ENCODE peak calls at places on chromosomes 11 and 22, in eight cellular contexts. One of them, this sample, is unnamed.

GRCh38 chr11:61542024-61542461 is 33.5 kb downstream of the LRRC10B start:
- DNase-seq in AG04450: no peak
- DNase-seq in dorsolateral prefrontal cortex: no peak
- DNase-seq in hepatocyte: no peak
- DNase-seq in colonic mucosa: no peak
- DNase-seq in heart right ventricle: no peak
- DNase-seq in ovary: peak; percentile 78
- DNase-seq in body of pancreas: no peak
- DNase-seq in this sample: no peak

GRCh38 chr22:27808730-27809129 is 7.2 kb upstream of the MN1 start:
- DNase-seq in dorsolateral prefrontal cortex: no peak
- DNase-seq in AG04450: no peak
- DNase-seq in heart right ventricle: no peak
- DNase-seq in colonic mucosa: no peak
- DNase-seq in body of pancreas: no peak
- DNase-seq in hepatocyte: no peak
- DNase-seq in ovary: no peak
- DNase-seq in this sample: no peak

GRCh38 chr11:69393178-69393832 is 88.2 kb upstream of the LINC01488 start:
- DNase-seq in AG04450: no peak
- DNase-seq in hepatocyte: no peak
- DNase-seq in ovary: peak; percentile 23
- DNase-seq in body of pancreas: no peak
- DNase-seq in colonic mucosa: no peak
- DNase-seq in dorsolateral prefrontal cortex: no peak
- DNase-seq in heart right ventricle: no peak
- DNase-seq in this sample: no peak

GRCh38 chr11:123438191-123438627 is 8.1 kb downstream of the GRAMD1B start:
- DNase-seq in colonic mucosa: no peak
- DNase-seq in ovary: no peak
- DNase-seq in body of pancreas: no peak
- DNase-seq in hepatocyte: no peak
- DNase-seq in heart right ventricle: no peak
- DNase-seq in dorsolateral prefrontal cortex: no peak
- DNase-seq in AG04450: no peak
- DNase-seq in this sample: no peak

GRCh38 chr11:68868221-68868620 is 26.5 kb upstream of the CPT1A start:
- DNase-seq in AG04450: no peak
- DNase-seq in hepatocyte: no peak
- DNase-seq in heart right ventricle: no peak
- DNase-seq in ovary: no peak
- DNase-seq in dorsolateral prefrontal cortex: no peak
- DNase-seq in colonic mucosa: no peak
- DNase-seq in body of pancreas: no peak
- DNase-seq in this sample: no peak

GRCh38 chr22:22684605-22685561 is 40.5 kb downstream of the GGTLC2 start:
- DNase-seq in ovary: no peak
- DNase-seq in dorsolateral prefrontal cortex: peak; percentile 52
- DNase-seq in heart right ventricle: no peak
- DNase-seq in hepatocyte: peak; percentile 69
- DNase-seq in body of pancreas: peak; percentile 33
- DNase-seq in colonic mucosa: peak; percentile 44
- DNase-seq in AG04450: peak; percentile 57
- DNase-seq in this sample: peak; percentile 72

GRCh38 chr11:88623536-88623935 is 286.0 kb upstream of the CTSC start:
- DNase-seq in hepatocyte: no peak
- DNase-seq in AG04450: no peak
- DNase-seq in colonic mucosa: no peak
- DNase-seq in heart right ventricle: no peak
- DNase-seq in ovary: no peak
- DNase-seq in dorsolateral prefrontal cortex: no peak
- DNase-seq in body of pancreas: no peak
- DNase-seq in this sample: no peak

GRCh38 chr22:39917091-39917703 is 16.3 kb downstream of the GRAP2 start:
- DNase-seq in heart right ventricle: no peak
- DNase-seq in dorsolateral prefrontal cortex: no peak
- DNase-seq in ovary: no peak
- DNase-seq in AG04450: no peak
- DNase-seq in body of pancreas: no peak
- DNase-seq in hepatocyte: no peak
- DNase-seq in colonic mucosa: no peak
- DNase-seq in this sample: no peak

GRCh38 chr22:35987487-35987886 is 41.1 kb downstream of the RBFOX2 start:
- DNase-seq in body of pancreas: no peak
- DNase-seq in hepatocyte: peak; percentile 13
- DNase-seq in heart right ventricle: no peak
- DNase-seq in dorsolateral prefrontal cortex: no peak
- DNase-seq in AG04450: no peak
- DNase-seq in colonic mucosa: no peak
- DNase-seq in ovary: no peak
- DNase-seq in this sample: no peak

GRCh38 chr22:28907311-28908008 is 24.1 kb downstream of the ZNRF3 start:
- DNase-seq in ovary: peak; percentile 17
- DNase-seq in dorsolateral prefrontal cortex: no peak
- DNase-seq in body of pancreas: no peak
- DNase-seq in hepatocyte: no peak
- DNase-seq in AG04450: no peak
- DNase-seq in colonic mucosa: no peak
- DNase-seq in heart right ventricle: no peak
- DNase-seq in this sample: no peak

GRCh38 chr11:14973621-14974020 is 1.5 kb upstream of the CALCA start:
- DNase-seq in ovary: no peak
- DNase-seq in body of pancreas: no peak
- DNase-seq in AG04450: no peak
- DNase-seq in hepatocyte: peak; percentile 44
- DNase-seq in colonic mucosa: no peak
- DNase-seq in dorsolateral prefrontal cortex: no peak
- DNase-seq in heart right ventricle: no peak
- DNase-seq in this sample: peak; percentile 36

GRCh38 chr11:14969922-14970323 is 2.2 kb downstream of the CALCA start:
- DNase-seq in body of pancreas: peak; percentile 35
- DNase-seq in heart right ventricle: no peak
- DNase-seq in dorsolateral prefrontal cortex: no peak
- DNase-seq in colonic mucosa: peak; percentile 47
- DNase-seq in ovary: no peak
- DNase-seq in hepatocyte: peak; percentile 69
- DNase-seq in AG04450: no peak
- DNase-seq in this sample: peak; percentile 68

GRCh38 chr11:14974021-14974698 is 2.0 kb upstream of the CALCA start:
- DNase-seq in body of pancreas: no peak
- DNase-seq in dorsolateral prefrontal cortex: no peak
- DNase-seq in hepatocyte: no peak
- DNase-seq in heart right ventricle: no peak
- DNase-seq in colonic mucosa: no peak
- DNase-seq in ovary: no peak
- DNase-seq in AG04450: no peak
- DNase-seq in this sample: peak; percentile 37

GRCh38 chr11:14972581-14973490 is 685 bp upstream of the CALCA start:
- DNase-seq in ovary: no peak
- DNase-seq in hepatocyte: no peak
- DNase-seq in dorsolateral prefrontal cortex: no peak
- DNase-seq in AG04450: no peak
- DNase-seq in heart right ventricle: no peak
- DNase-seq in body of pancreas: no peak
- DNase-seq in colonic mucosa: no peak
- DNase-seq in this sample: no peak

DNA sequence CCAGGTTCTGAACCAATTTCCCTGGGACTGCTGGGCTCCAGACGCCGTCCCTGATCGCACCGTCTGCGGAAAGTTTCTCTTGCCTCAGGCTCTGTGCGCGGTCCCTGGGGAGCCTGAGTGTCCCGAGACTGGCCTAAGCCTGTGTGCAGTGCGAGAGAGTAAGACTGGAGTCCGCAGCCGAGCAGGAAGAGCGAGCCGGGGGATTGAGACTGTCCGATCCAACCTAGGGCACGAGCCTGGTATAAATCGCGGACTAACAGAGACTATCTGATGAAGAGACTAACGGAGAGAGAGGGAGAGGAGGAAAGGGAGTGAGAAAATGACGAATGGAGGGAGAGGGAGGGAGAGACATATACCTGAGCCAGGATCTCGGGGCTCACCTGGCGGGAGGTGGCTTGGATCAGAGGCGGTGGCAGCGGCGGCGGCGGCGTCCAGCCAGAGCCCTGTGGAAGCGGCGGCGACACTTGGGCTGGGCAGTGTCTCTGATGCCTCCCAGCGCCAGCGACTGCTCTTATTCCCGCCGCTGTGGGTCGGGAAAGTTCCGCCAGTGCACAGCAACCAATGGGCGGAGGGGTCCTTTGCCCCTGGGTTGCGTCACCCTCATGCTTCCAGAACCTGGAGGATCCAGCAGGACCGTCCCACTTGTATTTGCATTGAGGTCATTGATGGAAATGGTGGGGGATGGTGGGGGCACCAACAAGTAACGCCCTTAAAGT is at the start of gene CALCA:
- DNase-seq in body of pancreas: no peak
- DNase-seq in heart right ventricle: no peak
- DNase-seq in ovary: no peak
- DNase-seq in dorsolateral prefrontal cortex: no peak
- DNase-seq in colonic mucosa: no peak
- DNase-seq in AG04450: no peak
- DNase-seq in hepatocyte: no peak
- DNase-seq in this sample: peak; percentile 19
- H3K27me3 ChIP-seq in body of pancreas: no peaks in the 10 kb centered on the region
- H3K27me3 ChIP-seq in heart right ventricle: peaks cover 91% of the 10 kb centered on the region
- H3K27me3 ChIP-seq in ovary: no peaks in the 10 kb centered on the region
- H3K27me3 ChIP-seq in dorsolateral prefrontal cortex: peaks cover 61% of the 10 kb centered on the region
- H3K27me3 ChIP-seq in colonic mucosa: peaks cover 54% of the 10 kb centered on the region
- H3K27me3 ChIP-seq in AG04450: peaks cover 60% of the 10 kb centered on the region
- H3K27me3 ChIP-seq in hepatocyte: peaks cover 97% of the 10 kb centered on the region
- H3K27me3 ChIP-seq in this sample: peaks cover 97% of the 10 kb centered on the region

GRCh38 chr22:31170971-31171370 is 11.0 kb downstream of the RNF185 start:
- DNase-seq in body of pancreas: no peak
- DNase-seq in heart right ventricle: no peak
- DNase-seq in ovary: no peak
- DNase-seq in AG04450: no peak
- DNase-seq in hepatocyte: no peak
- DNase-seq in colonic mucosa: no peak
- DNase-seq in dorsolateral prefrontal cortex: no peak
- DNase-seq in this sample: no peak
- H3K27ac ChIP-seq in body of pancreas: no peak overlapping the region
- H3K27ac ChIP-seq in heart right ventricle: no peak overlapping the region
- H3K27ac ChIP-seq in ovary: no peak overlapping the region
- H3K27ac ChIP-seq in AG04450: no peak overlapping the region
- H3K27ac ChIP-seq in hepatocyte: no peak overlapping the region
- H3K27ac ChIP-seq in colonic mucosa: no peak overlapping the region
- H3K27ac ChIP-seq in dorsolateral prefrontal cortex: no peak overlapping the region
- H3K27ac ChIP-seq in this sample: no peak overlapping the region

DNA sequence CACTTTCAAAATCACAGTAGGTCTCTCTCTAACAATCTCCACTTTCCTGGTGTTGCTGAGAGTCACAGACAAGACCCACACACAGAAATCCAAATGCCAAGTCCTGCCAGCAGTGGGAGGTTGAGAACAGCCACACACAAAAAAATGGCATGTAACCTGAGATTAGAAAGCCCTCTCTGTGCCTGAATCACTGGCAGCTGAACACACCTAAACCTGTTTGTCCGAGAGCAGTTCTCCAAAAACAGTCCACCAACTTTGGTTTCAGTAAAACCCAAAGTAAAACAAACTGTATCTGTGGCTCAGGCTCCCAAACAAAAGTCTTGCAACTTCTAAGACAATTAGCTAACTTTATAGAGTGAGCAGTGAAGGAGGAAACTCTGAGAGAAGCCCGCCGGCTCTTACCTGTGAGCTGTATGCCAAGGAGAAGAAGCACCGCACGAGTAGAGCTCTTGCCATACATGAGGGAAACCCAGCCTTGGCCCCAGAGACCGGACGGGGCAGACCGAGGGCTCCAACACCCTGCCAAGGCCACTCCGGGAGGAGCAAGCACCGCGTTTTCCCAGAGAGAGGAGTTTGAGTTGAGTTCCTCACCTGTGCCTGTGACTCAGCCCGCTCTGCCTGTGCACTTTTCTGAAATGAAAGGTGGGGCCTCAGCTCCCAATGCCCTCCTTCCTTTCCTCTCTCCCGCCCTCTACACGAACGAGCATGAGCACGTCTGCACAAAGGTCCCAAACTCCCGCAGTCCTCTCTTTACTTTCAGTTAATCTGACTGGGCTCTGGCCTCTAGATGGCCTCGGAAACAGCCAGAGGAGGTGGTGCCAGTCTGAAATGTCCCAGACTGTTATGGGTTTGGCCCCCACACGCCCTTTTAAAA is at the start of gene MPZL2:
- DNase-seq in hepatocyte: peak; percentile 83
- DNase-seq in body of pancreas: peak; percentile 87
- DNase-seq in dorsolateral prefrontal cortex: no peak
- DNase-seq in ovary: no peak
- DNase-seq in colonic mucosa: peak; percentile 90
- DNase-seq in AG04450: no peak
- DNase-seq in heart right ventricle: peak; percentile 23
- DNase-seq in this sample: no peak
- H3K27me3 ChIP-seq in hepatocyte: no peaks in the 10 kb centered on the region
- H3K27me3 ChIP-seq in body of pancreas: no peaks in the 10 kb centered on the region
- H3K27me3 ChIP-seq in dorsolateral prefrontal cortex: peaks cover 41% of the 10 kb centered on the region
- H3K27me3 ChIP-seq in ovary: no peaks in the 10 kb centered on the region
- H3K27me3 ChIP-seq in colonic mucosa: no peaks in the 10 kb centered on the region
- H3K27me3 ChIP-seq in AG04450: peaks cover 36% of the 10 kb centered on the region
- H3K27me3 ChIP-seq in heart right ventricle: peaks cover 25% of the 10 kb centered on the region
- H3K27me3 ChIP-seq in this sample: peaks cover 93% of the 10 kb centered on the region

GRCh38 chr11:10857604-10858504 is at the start of gene ZBED5:
- DNase-seq in dorsolateral prefrontal cortex: peak; percentile 98
- DNase-seq in hepatocyte: peak; percentile 97
- DNase-seq in AG04450: peak; percentile 91
- DNase-seq in heart right ventricle: peak; percentile 97
- DNase-seq in body of pancreas: peak; percentile 97
- DNase-seq in ovary: peak; percentile 98
- DNase-seq in colonic mucosa: peak; percentile 98
- DNase-seq in this sample: peak; percentile 98
- H3K27ac ChIP-seq in dorsolateral prefrontal cortex: peak within 1 kb of the TSS; percentile 98
- H3K27ac ChIP-seq in hepatocyte: peak within 1 kb of the TSS; percentile 95
- H3K27ac ChIP-seq in AG04450: peak within 1 kb of the TSS; percentile 97
- H3K27ac ChIP-seq in heart right ventricle: peak within 1 kb of the TSS; percentile 95
- H3K27ac ChIP-seq in body of pancreas: peak within 1 kb of the TSS; percentile 96
- H3K27ac ChIP-seq in ovary: peak within 1 kb of the TSS; percentile 98
- H3K27ac ChIP-seq in colonic mucosa: peak within 1 kb of the TSS; percentile 100
- H3K27ac ChIP-seq in this sample: peak within 1 kb of the TSS; percentile 92

GRCh38 chr22:19036229-19036522 is 86.0 kb downstream of the DGCR2 start:
- DNase-seq in ovary: no peak
- DNase-seq in AG04450: no peak
- DNase-seq in hepatocyte: no peak
- DNase-seq in dorsolateral prefrontal cortex: peak; percentile 29
- DNase-seq in heart right ventricle: no peak
- DNase-seq in body of pancreas: no peak
- DNase-seq in colonic mucosa: no peak
- DNase-seq in this sample: no peak
- H3K27me3 ChIP-seq in ovary: no peaks in the 10 kb centered on the region
- H3K27me3 ChIP-seq in AG04450: no peaks in the 10 kb centered on the region
- H3K27me3 ChIP-seq in hepatocyte: no peaks in the 10 kb centered on the region
- H3K27me3 ChIP-seq in dorsolateral prefrontal cortex: no peaks in the 10 kb centered on the region
- H3K27me3 ChIP-seq in heart right ventricle: no peaks in the 10 kb centered on the region
- H3K27me3 ChIP-seq in body of pancreas: no peaks in the 10 kb centered on the region
- H3K27me3 ChIP-seq in colonic mucosa: no peaks in the 10 kb centered on the region
- H3K27me3 ChIP-seq in this sample: peaks cover 6% of the 10 kb centered on the region

DNA sequence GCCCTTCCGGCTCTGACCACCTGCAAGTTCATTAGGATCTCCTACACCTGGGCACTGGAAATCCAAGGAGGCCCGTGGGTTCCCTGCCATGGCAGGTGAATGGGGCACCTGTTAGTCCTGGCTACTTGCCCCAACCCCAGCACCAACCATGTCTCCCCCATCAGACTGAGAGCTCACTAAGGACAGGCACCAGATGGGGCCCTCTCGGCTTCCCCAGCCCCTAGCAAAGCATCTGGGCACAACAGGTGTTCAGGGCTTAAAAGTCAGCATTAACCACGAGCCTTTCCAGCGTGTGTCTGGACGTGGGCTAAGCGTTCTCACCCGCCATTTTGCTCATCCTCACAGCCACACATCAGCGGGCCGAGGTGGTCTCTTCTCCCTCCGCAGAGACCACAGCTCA is 2.2 kb downstream of the SULT4A1 start:
- DNase-seq in heart right ventricle: no peak
- DNase-seq in dorsolateral prefrontal cortex: peak; percentile 18
- DNase-seq in colonic mucosa: no peak
- DNase-seq in hepatocyte: no peak
- DNase-seq in ovary: peak; percentile 21
- DNase-seq in body of pancreas: no peak
- DNase-seq in AG04450: no peak
- DNase-seq in this sample: no peak
- H3K27ac ChIP-seq in heart right ventricle: no peak overlapping the region
- H3K27ac ChIP-seq in dorsolateral prefrontal cortex: no peak overlapping the region
- H3K27ac ChIP-seq in colonic mucosa: no peak overlapping the region
- H3K27ac ChIP-seq in hepatocyte: no peak overlapping the region
- H3K27ac ChIP-seq in ovary: no peak overlapping the region
- H3K27ac ChIP-seq in body of pancreas: no peak overlapping the region
- H3K27ac ChIP-seq in AG04450: no peak overlapping the region
- H3K27ac ChIP-seq in this sample: no peak overlapping the region